ENCODE peak calls at places on chromosomes 13 and 19, in six cellular contexts. One of them, this sample, is unnamed.
A peak's percentile ranks its signal among the peaks of the same experiment; 100 is the strongest.

GRCh38 chr13:113110852-113111315 is 5.3 kb downstream of the F7 start:
- ATAC-seq in heart left ventricle: no peak
- ATAC-seq in GM12878: no peak
- ATAC-seq in A549: no peak
- ATAC-seq in body of pancreas: peak; percentile 19
- ATAC-seq in HCT116: no peak
- ATAC-seq in this sample: no peak

GRCh38 chr19:41303941-41304340 is 6.0 kb upstream of the CCDC97 start:
- ATAC-seq in HCT116: no peak
- ATAC-seq in GM12878: no peak
- ATAC-seq in heart left ventricle: no peak
- ATAC-seq in A549: no peak
- ATAC-seq in body of pancreas: no peak
- ATAC-seq in this sample: no peak

GRCh38 chr13:83876546-83876945 is 5.7 kb downstream of the SLITRK1 start:
- ATAC-seq in GM12878: peak; percentile 97
- ATAC-seq in A549: no peak
- ATAC-seq in HCT116: no peak
- ATAC-seq in body of pancreas: no peak
- ATAC-seq in heart left ventricle: no peak
- ATAC-seq in this sample: no peak

GRCh38 chr19:47644743-47645499 is 36.0 kb downstream of the BICRA start:
- ATAC-seq in heart left ventricle: no peak
- ATAC-seq in HCT116: no peak
- ATAC-seq in body of pancreas: no peak
- ATAC-seq in GM12878: no peak
- ATAC-seq in A549: no peak
- ATAC-seq in this sample: no peak

GRCh38 chr19:44847144-44848035 is 1.3 kb downstream of the NECTIN2 start:
- ATAC-seq in HCT116: peak; percentile 10
- ATAC-seq in heart left ventricle: no peak
- ATAC-seq in A549: peak; percentile 20
- ATAC-seq in body of pancreas: peak; percentile 37
- ATAC-seq in GM12878: no peak
- ATAC-seq in this sample: peak; percentile 20

GRCh38 chr19:8147579-8147978 is 1.8 kb downstream of the FBN3 start:
- ATAC-seq in A549: no peak
- ATAC-seq in HCT116: no peak
- ATAC-seq in GM12878: no peak
- ATAC-seq in heart left ventricle: no peak
- ATAC-seq in body of pancreas: no peak
- ATAC-seq in this sample: no peak

GRCh38 chr19:13381827-13382632 is 124.2 kb downstream of the CACNA1A start:
- ATAC-seq in heart left ventricle: peak; percentile 41
- ATAC-seq in A549: no peak
- ATAC-seq in body of pancreas: no peak
- ATAC-seq in GM12878: no peak
- ATAC-seq in HCT116: no peak
- ATAC-seq in this sample: no peak

GRCh38 chr19:1747285-1748114 is 5.8 kb upstream of the ONECUT3 start:
- ATAC-seq in HCT116: peak; percentile 77
- ATAC-seq in A549: peak; percentile 40
- ATAC-seq in GM12878: peak; percentile 71
- ATAC-seq in heart left ventricle: no peak
- ATAC-seq in body of pancreas: peak; percentile 39
- ATAC-seq in this sample: no peak

GRCh38 chr13:112689498-112690241 is at the start of gene ATP11A:
- ATAC-seq in HCT116: peak; percentile 94
- ATAC-seq in A549: peak; percentile 90
- ATAC-seq in body of pancreas: peak; percentile 90
- ATAC-seq in heart left ventricle: peak; percentile 93
- ATAC-seq in GM12878: peak; percentile 73
- ATAC-seq in this sample: peak; percentile 97

GRCh38 chr19:38210458-38210987 is 13.5 kb downstream of the DPF1 start:
- ATAC-seq in A549: no peak
- ATAC-seq in GM12878: no peak
- ATAC-seq in heart left ventricle: peak; percentile 59
- ATAC-seq in HCT116: no peak
- ATAC-seq in body of pancreas: no peak
- ATAC-seq in this sample: no peak

GRCh38 chr13:112839347-112840105 is 129.5 kb upstream of the MCF2L start:
- ATAC-seq in heart left ventricle: no peak
- ATAC-seq in HCT116: no peak
- ATAC-seq in A549: peak; percentile 33
- ATAC-seq in body of pancreas: peak; percentile 16
- ATAC-seq in GM12878: no peak
- ATAC-seq in this sample: peak; percentile 59

GRCh38 chr13:73076013-73076412 is 17.2 kb downstream of the KLF5 start:
- ATAC-seq in A549: no peak
- ATAC-seq in heart left ventricle: no peak
- ATAC-seq in HCT116: no peak
- ATAC-seq in body of pancreas: no peak
- ATAC-seq in GM12878: no peak
- ATAC-seq in this sample: no peak

GRCh38 chr19:41958367-41959055 is 610 bp downstream of the RABAC1 start:
- ATAC-seq in heart left ventricle: peak; percentile 63
- ATAC-seq in body of pancreas: peak; percentile 82
- ATAC-seq in GM12878: peak; percentile 90
- ATAC-seq in A549: peak; percentile 88
- ATAC-seq in HCT116: peak; percentile 79
- ATAC-seq in this sample: peak; percentile 77

GRCh38 chr13:23488442-23488841 is 54.9 kb upstream of the SACS start:
- ATAC-seq in HCT116: no peak
- ATAC-seq in GM12878: no peak
- ATAC-seq in heart left ventricle: peak; percentile 75
- ATAC-seq in A549: no peak
- ATAC-seq in body of pancreas: no peak
- ATAC-seq in this sample: no peak

GRCh38 chr19:1254530-1255185 is 6.3 kb downstream of the MIDN start:
- ATAC-seq in HCT116: no peak
- ATAC-seq in heart left ventricle: no peak
- ATAC-seq in A549: no peak
- ATAC-seq in GM12878: no peak
- ATAC-seq in body of pancreas: no peak
- ATAC-seq in this sample: no peak

GRCh38 chr13:45327253-45327954 is 13.6 kb downstream of the TPT1 start:
- ATAC-seq in body of pancreas: no peak
- ATAC-seq in heart left ventricle: no peak
- ATAC-seq in A549: no peak
- ATAC-seq in HCT116: no peak
- ATAC-seq in GM12878: no peak
- ATAC-seq in this sample: no peak

GRCh38 chr19:38801359-38802095 is 11.2 kb downstream of the LGALS4 start:
- ATAC-seq in A549: no peak
- ATAC-seq in GM12878: no peak
- ATAC-seq in HCT116: no peak
- ATAC-seq in heart left ventricle: peak; percentile 20
- ATAC-seq in body of pancreas: no peak
- ATAC-seq in this sample: no peak

GRCh38 chr19:10135551-10136334 is 16.0 kb upstream of the EIF3G start:
- ATAC-seq in HCT116: peak; percentile 6
- ATAC-seq in heart left ventricle: peak; percentile 9
- ATAC-seq in body of pancreas: no peak
- ATAC-seq in GM12878: no peak
- ATAC-seq in A549: no peak
- ATAC-seq in this sample: peak; percentile 7

GRCh38 chr19:55304279-55304978 is 20.6 kb downstream of the BRSK1 start:
- ATAC-seq in A549: peak; percentile 80
- ATAC-seq in body of pancreas: no peak
- ATAC-seq in GM12878: peak; percentile 68
- ATAC-seq in heart left ventricle: peak; percentile 38
- ATAC-seq in HCT116: peak; percentile 63
- ATAC-seq in this sample: no peak

GRCh38 chr19:4662020-4662695 is 8.0 kb downstream of the MYDGF start:
- ATAC-seq in A549: no peak
- ATAC-seq in body of pancreas: no peak
- ATAC-seq in heart left ventricle: no peak
- ATAC-seq in HCT116: no peak
- ATAC-seq in GM12878: no peak
- ATAC-seq in this sample: no peak

GRCh38 chr13:80338781-80339577 is 1.9 kb downstream of the SPRY2 start:
- ATAC-seq in A549: peak; percentile 18
- ATAC-seq in HCT116: peak; percentile 26
- ATAC-seq in GM12878: peak; percentile 49
- ATAC-seq in body of pancreas: peak; percentile 22
- ATAC-seq in heart left ventricle: peak; percentile 55
- ATAC-seq in this sample: no peak

GRCh38 chr13:30607908-30608307 is 9.8 kb upstream of the USPL1 start:
- ATAC-seq in GM12878: peak; percentile 98
- ATAC-seq in heart left ventricle: no peak
- ATAC-seq in A549: no peak
- ATAC-seq in body of pancreas: no peak
- ATAC-seq in HCT116: no peak
- ATAC-seq in this sample: no peak

GRCh38 chr19:55498246-55498645 is 10.0 kb downstream of the SSC5D start:
- ATAC-seq in HCT116: no peak
- ATAC-seq in heart left ventricle: no peak
- ATAC-seq in body of pancreas: no peak
- ATAC-seq in GM12878: no peak
- ATAC-seq in A549: no peak
- ATAC-seq in this sample: no peak

GRCh38 chr13:107518292-107518691 is 697.0 kb downstream of the LIG4 start:
- ATAC-seq in body of pancreas: no peak
- ATAC-seq in GM12878: no peak
- ATAC-seq in heart left ventricle: no peak
- ATAC-seq in HCT116: no peak
- ATAC-seq in A549: no peak
- ATAC-seq in this sample: no peak

GRCh38 chr13:103386341-103386740 is 320.1 kb upstream of the SLC10A2 start:
- ATAC-seq in A549: no peak
- ATAC-seq in GM12878: no peak
- ATAC-seq in heart left ventricle: peak; percentile 95
- ATAC-seq in HCT116: no peak
- ATAC-seq in body of pancreas: no peak
- ATAC-seq in this sample: no peak

GRCh38 chr19:29031216-29031615 is 181.7 kb downstream of the UQCRFS1 start:
- ATAC-seq in HCT116: no peak
- ATAC-seq in GM12878: no peak
- ATAC-seq in heart left ventricle: no peak
- ATAC-seq in A549: no peak
- ATAC-seq in body of pancreas: no peak
- ATAC-seq in this sample: no peak
- TF ChIP-seq POLR2A in HCT116: no peak
- TF ChIP-seq POLR2A in GM12878: no peak
- TF ChIP-seq POLR2A in heart left ventricle: no peak
- TF ChIP-seq POLR2A in A549: no peak
- TF ChIP-seq POLR2A in body of pancreas: no peak
- TF ChIP-seq POLR2A in this sample: no peak

GRCh38 chr19:15291666-15292065 is 40.7 kb downstream of the BRD4 start:
- ATAC-seq in heart left ventricle: no peak
- ATAC-seq in GM12878: no peak
- ATAC-seq in A549: no peak
- ATAC-seq in HCT116: no peak
- ATAC-seq in body of pancreas: no peak
- ATAC-seq in this sample: no peak
- H3K27ac ChIP-seq in heart left ventricle: no peak overlapping the region
- H3K27ac ChIP-seq in GM12878: peak overlapping the region; percentile 34
- H3K27ac ChIP-seq in A549: no peak overlapping the region
- H3K27ac ChIP-seq in HCT116: no peak overlapping the region
- H3K27ac ChIP-seq in body of pancreas: no peak overlapping the region
- H3K27ac ChIP-seq in this sample: no peak overlapping the region

GRCh38 chr19:27777726-27778125 is 1435.2 kb downstream of the UQCRFS1 start:
- ATAC-seq in A549: peak; percentile 51
- ATAC-seq in HCT116: no peak
- ATAC-seq in GM12878: no peak
- ATAC-seq in body of pancreas: no peak
- ATAC-seq in heart left ventricle: no peak
- ATAC-seq in this sample: no peak
- TF ChIP-seq CTCF in A549: no peak
- TF ChIP-seq CTCF in HCT116: no peak
- TF ChIP-seq CTCF in GM12878: no peak
- TF ChIP-seq CTCF in body of pancreas: no peak
- TF ChIP-seq CTCF in heart left ventricle: no peak
- TF ChIP-seq CTCF in this sample: no peak

DNA sequence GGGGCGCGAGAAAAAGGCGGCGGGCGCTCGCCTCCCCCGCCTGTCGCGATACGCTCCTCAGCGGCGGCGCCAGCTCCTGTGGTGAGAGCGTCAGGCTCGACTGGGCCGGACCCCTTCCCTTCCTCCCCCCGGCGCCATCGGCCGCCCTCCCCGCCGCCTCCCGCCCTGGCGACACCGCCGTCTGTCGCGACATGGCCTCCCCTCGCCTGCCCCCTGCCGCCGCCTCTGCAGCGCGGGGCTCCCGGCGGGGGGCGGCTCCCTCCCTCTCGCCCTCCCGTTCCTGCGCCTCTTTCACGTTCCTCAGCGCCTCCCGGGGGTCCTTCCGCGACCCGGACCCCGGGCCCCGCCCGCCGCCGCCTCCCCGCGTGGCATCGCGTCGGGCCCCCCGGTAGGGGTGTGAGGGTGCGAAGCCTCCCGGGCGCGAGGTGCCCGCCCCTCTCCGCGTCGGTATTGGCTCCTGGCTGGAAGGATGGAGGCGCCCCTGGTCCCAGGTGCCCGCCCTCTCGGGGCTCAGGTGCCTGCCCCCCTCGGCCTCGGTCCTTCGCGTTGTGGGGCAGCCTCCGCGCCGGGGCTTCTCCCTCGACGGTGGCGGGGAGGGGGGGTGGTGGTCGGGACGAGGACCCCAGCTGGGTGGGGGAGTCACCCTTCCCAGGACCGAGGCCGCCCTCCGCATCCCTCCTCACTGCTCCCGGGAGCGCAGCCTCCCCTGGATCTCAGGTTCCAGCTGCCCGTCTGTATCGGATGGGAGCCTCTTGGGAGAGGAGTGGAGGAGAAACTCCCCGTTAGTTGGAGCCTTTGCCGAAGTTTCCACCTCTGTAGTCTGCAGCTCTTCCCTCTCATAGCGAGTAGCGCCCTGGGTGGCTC is 583 bp downstream of the CNOT3 start:
- ATAC-seq in A549: no peak
- ATAC-seq in body of pancreas: no peak
- ATAC-seq in HCT116: no peak
- ATAC-seq in GM12878: peak; percentile 5
- ATAC-seq in heart left ventricle: no peak
- ATAC-seq in this sample: no peak
- TF ChIP-seq POLR2A in A549: no peak
- TF ChIP-seq POLR2A in body of pancreas: no peak
- TF ChIP-seq POLR2A in HCT116: no peak
- TF ChIP-seq POLR2A in GM12878: no peak
- TF ChIP-seq POLR2A in heart left ventricle: no peak
- TF ChIP-seq POLR2A in this sample: no peak